ENCODE peak calls at places on chromosomes 13 and 19, in six cellular contexts. M is stimulated activated CD8-positive, alpha-beta memory T cell treated with anti-CD3 and anti-CD28 coated beads, Interleukin-4, amount 100 ng/mL, for 24 hours; I is H54; H is stomach; T is left colon; F is activated CD4-positive, alpha-beta T cell treated with anti-CD3 and anti-CD28 coated beads, Interleukin-2, amount 10 ng/mL, durations not matched to agents 7 days and 5 days. W is an unnamed sample.
A peak's percentile ranks its signal among the peaks of the same experiment; 100 is the strongest.

GRCh38 chr13:95745289-95745688 is 68.3 kb downstream of the DNAJC3 start:
- DNase-seq in F (no peak), H (no peak), M (no peak), T (no peak), I (no peak), W (no peak)

GRCh38 chr13:85148009-85148408 is 651.2 kb downstream of the SLITRK6 start:
- DNase-seq in F (no peak), I (no peak), M (no peak), H (no peak), T (no peak), W (no peak)

GRCh38 chr13:41751277-41751676 is 209.6 kb downstream of the VWA8 start:
- DNase-seq in H (no peak), T (no peak), M (no peak), I (no peak), F (no peak), W (no peak)

GRCh38 chr19:20313894-20314293 is 146.9 kb downstream of the ZNF486 start:
- DNase-seq in T (no peak), H (no peak), M (no peak), F (no peak), I (no peak), W (no peak)

GRCh38 chr13:110593430-110594130 is 21.8 kb upstream of the NAXD start:
- DNase-seq in T (no peak), H (no peak), M (no peak), I (peak; percentile 76), F (peak; percentile 33), W (no peak)

GRCh38 chr19:23799321-23799720 is 40.6 kb upstream of the ZNF681 start:
- DNase-seq in F (peak; percentile 73), H (no peak), I (no peak), T (no peak), M (no peak), W (no peak)

GRCh38 chr13:30900952-30901749 is 4.9 kb upstream of the MEDAG start:
- DNase-seq in I (no peak), T (no peak), F (no peak), H (no peak), M (no peak), W (no peak)

GRCh38 chr19:49512970-49513745 is 697 bp downstream of the FCGRT start:
- DNase-seq in M (no peak), T (peak; percentile 67), F (no peak), I (no peak), H (peak; percentile 59), W (peak; percentile 76)

GRCh38 chr19:4647676-4648644 is 8.6 kb downstream of the TNFAIP8L1 start:
- DNase-seq in F (no peak), T (peak; percentile 46), H (no peak), M (no peak), I (no peak), W (no peak)

GRCh38 chr13:79336971-79337370 is 69.1 kb downstream of the RBM26 start:
- DNase-seq in H (no peak), T (no peak), F (no peak), M (no peak), I (no peak), W (no peak)

GRCh38 chr19:4582112-4582553 is 22.6 kb upstream of the SEMA6B start:
- DNase-seq in F (no peak), M (no peak), H (no peak), I (no peak), T (no peak), W (no peak)

GRCh38 chr13:110697842-110698241 is 8.1 kb downstream of the CARS2 start:
- DNase-seq in T (no peak), H (no peak), M (no peak), F (no peak), I (no peak), W (no peak)

GRCh38 chr13:57716295-57716694 is 84.8 kb downstream of the PCDH17 start:
- DNase-seq in T (no peak), F (no peak), I (no peak), M (no peak), H (no peak), W (peak; percentile 55)

GRCh38 chr19:3851254-3852176 is 17.3 kb downstream of the ZFR2 start:
- DNase-seq in H (no peak), F (no peak), M (no peak), T (no peak), I (no peak), W (no peak)

GRCh38 chr19:4178990-4179389 is 3.4 kb downstream of the SIRT6 start:
- DNase-seq in M (no peak), F (no peak), I (no peak), H (no peak), T (no peak), W (no peak)

GRCh38 chr13:20232556-20233277 is 598 bp upstream of the GJB6 start:
- DNase-seq in F (no peak), T (no peak), M (no peak), H (no peak), I (no peak), W (no peak)

GRCh38 chr19:16532440-16533273 is 9.6 kb downstream of the CHERP start:
- DNase-seq in M (no peak), F (no peak), T (no peak), H (no peak), I (no peak), W (no peak)

GRCh38 chr13:52850396-52851152 is 2.1 kb upstream of the PCDH8 start:
- DNase-seq in T (peak; percentile 66), H (peak; percentile 63), I (peak; percentile 31), F (peak; percentile 59), M (peak; percentile 24), W (peak; percentile 82)

GRCh38 chr13:51534075-51534817 is 50.0 kb upstream of the WDFY2 start:
- DNase-seq in H (peak; percentile 31), F (peak; percentile 63), M (peak; percentile 16), T (no peak), I (no peak), W (no peak)

GRCh38 chr13:65990684-65991083 is 1239.5 kb downstream of the PCDH9 start:
- DNase-seq in I (no peak), M (no peak), F (no peak), T (no peak), H (no peak), W (no peak)

GRCh38 chr13:29791997-29792775 is 58.2 kb downstream of the UBL3 start:
- DNase-seq in I (no peak), H (no peak), T (no peak), F (no peak), M (no peak), W (no peak)

GRCh38 chr13:27005556-27005955 is 166.1 kb downstream of the USP12 start:
- DNase-seq in I (no peak), F (no peak), T (no peak), M (no peak), H (no peak), W (no peak)

GRCh38 chr13:102699419-102699961 is 4.6 kb upstream of the METTL21C start:
- DNase-seq in H (no peak), M (no peak), I (no peak), F (no peak), T (no peak), W (no peak)

GRCh38 chr13:51437550-51438127 is 15.2 kb downstream of the INTS6 start:
- DNase-seq in T (no peak), M (no peak), F (no peak), H (no peak), I (no peak), W (no peak)

GRCh38 chr19:11196406-11197287 is 698 bp downstream of the KANK2 start:
- DNase-seq in F (no peak), T (no peak), I (peak; percentile 67), H (peak; percentile 36), M (no peak), W (peak; percentile 39)

GRCh38 chr19:48680436-48681126 is 7.8 kb upstream of the NTN5 start:
- DNase-seq in F (no peak), H (no peak), T (no peak), I (no peak), M (no peak), W (no peak)

GRCh38 chr13:21218351-21219043 is 42.0 kb downstream of the MRPL57 start:
- DNase-seq in I (no peak), F (peak; percentile 56), M (no peak), H (no peak), T (no peak), W (no peak)

GRCh38 chr19:46753420-46754155 is 7.3 kb upstream of the STRN4 start:
- DNase-seq in T (no peak), I (no peak), H (peak; percentile 75), F (peak; percentile 83), M (peak; percentile 39), W (no peak)

GRCh38 chr19:50361290-50362029 is 4.0 kb downstream of the NAPSA start:
- DNase-seq in F (no peak), I (no peak), T (no peak), H (no peak), M (no peak), W (no peak)